ENCODE peak calls at places on chromosomes 5 and 9, in seven cellular contexts. B is endodermal cell; M is effector memory CD4-positive, alpha-beta T cell; L is CD4-positive, CD25-positive, alpha-beta regulatory T cell; V is HepG2; G is gastrocnemius medialis; Q is uterus. F is an unnamed sample.

GRCh38 chr5:171986772-171987171 is 19.7 kb downstream of the FBXW11 start:
- DNase-seq in B (peak; percentile 76), M (no peak), L (no peak), V (no peak), G (no peak), Q (no peak), F (no peak)

GRCh38 chr9:118729981-118730380 is 639.3 kb downstream of the BRINP1 start:
- DNase-seq in B (no peak), M (no peak), L (no peak), V (no peak), G (no peak), Q (no peak), F (no peak)

GRCh38 chr5:26981750-26982149 is 56.6 kb downstream of the CDH9 start:
- DNase-seq in B (no peak), M (no peak), L (no peak), V (no peak), G (no peak), Q (no peak), F (no peak)

GRCh38 chr5:167582263-167582662 is 709.2 kb upstream of the WWC1 start:
- DNase-seq in B (no peak), M (no peak), L (no peak), V (no peak), G (no peak), Q (no peak), F (no peak)

GRCh38 chr9:107153336-107153735 is 129.7 kb upstream of the RAD23B start:
- DNase-seq in B (no peak), M (no peak), L (no peak), V (no peak), G (no peak), Q (no peak), F (no peak)

GRCh38 chr9:95845751-95846150 is 29.7 kb upstream of the ERCC6L2 start:
- DNase-seq in B (no peak), M (no peak), L (no peak), V (no peak), G (no peak), Q (no peak), F (no peak)

GRCh38 chr9:21709464-21710058 is 92.9 kb upstream of the MTAP start:
- DNase-seq in B (peak; percentile 90), M (no peak), L (peak; percentile 68), V (peak; percentile 37), G (no peak), Q (no peak), F (peak; percentile 44)

GRCh38 chr9:94168203-94169000 is 84.1 kb downstream of the PTPDC1 start:
- DNase-seq in B (no peak), M (no peak), L (no peak), V (no peak), G (no peak), Q (no peak), F (no peak)

GRCh38 chr9:138022121-138022741 is 144.6 kb downstream of the CACNA1B start:
- DNase-seq in B (peak; percentile 91), M (no peak), L (peak; percentile 36), V (no peak), G (no peak), Q (no peak), F (no peak)

GRCh38 chr9:129880654-129881546 is 45.6 kb downstream of the USP20 start:
- DNase-seq in B (no peak), M (no peak), L (no peak), V (no peak), G (no peak), Q (no peak), F (no peak)

GRCh38 chr9:87213948-87214347 is 266.6 kb upstream of the GAS1 start:
- DNase-seq in B (no peak), M (no peak), L (no peak), V (no peak), G (no peak), Q (no peak), F (no peak)

GRCh38 chr5:39437469-39437868 is 12.7 kb upstream of the DAB2 start:
- DNase-seq in B (no peak), M (no peak), L (no peak), V (peak; percentile 90), G (no peak), Q (no peak), F (no peak)

GRCh38 chr5:175365866-175366265 is 78.1 kb downstream of the DRD1 start:
- DNase-seq in B (no peak), M (no peak), L (no peak), V (no peak), G (no peak), Q (no peak), F (no peak)

GRCh38 chr9:134179918-134180785 is 15.8 kb upstream of the RNU6ATAC start:
- DNase-seq in B (peak; percentile 36), M (no peak), L (no peak), V (no peak), G (no peak), Q (no peak), F (no peak)

GRCh38 chr5:56950626-56951130 is 1.2 kb downstream of the MIER3 start:
- DNase-seq in B (peak; percentile 85), M (peak; percentile 27), L (peak; percentile 67), V (peak; percentile 3), G (peak; percentile 24), Q (peak; percentile 77), F (peak; percentile 45)

GRCh38 chr5:171954721-171955120 is 51.7 kb downstream of the FBXW11 start:
- DNase-seq in B (no peak), M (no peak), L (no peak), V (no peak), G (no peak), Q (no peak), F (no peak)

GRCh38 chr9:1869843-1870242 is 145.3 kb upstream of the SMARCA2 start:
- DNase-seq in B (peak; percentile 83), M (no peak), L (peak; percentile 51), V (peak; percentile 18), G (no peak), Q (no peak), F (no peak)

GRCh38 chr5:15320896-15321295 is 179.1 kb upstream of the FBXL7 start:
- DNase-seq in B (no peak), M (no peak), L (no peak), V (no peak), G (no peak), Q (no peak), F (no peak)

GRCh38 chr5:133149333-133149732 is 97.5 kb downstream of the HSPA4 start:
- DNase-seq in B (no peak), M (no peak), L (no peak), V (no peak), G (no peak), Q (no peak), F (no peak)

GRCh38 chr9:131980267-131980916 is 99.3 kb downstream of the MED27 start:
- DNase-seq in B (no peak), M (no peak), L (no peak), V (no peak), G (no peak), Q (no peak), F (no peak)

GRCh38 chr9:33068991-33069390 is 7.5 kb downstream of the SMU1 start:
- DNase-seq in B (no peak), M (no peak), L (no peak), V (no peak), G (no peak), Q (no peak), F (no peak)

GRCh38 chr5:25553082-25553481 is 908.3 kb upstream of the CDH10 start:
- DNase-seq in B (no peak), M (no peak), L (no peak), V (no peak), G (no peak), Q (no peak), F (no peak)

DNA sequence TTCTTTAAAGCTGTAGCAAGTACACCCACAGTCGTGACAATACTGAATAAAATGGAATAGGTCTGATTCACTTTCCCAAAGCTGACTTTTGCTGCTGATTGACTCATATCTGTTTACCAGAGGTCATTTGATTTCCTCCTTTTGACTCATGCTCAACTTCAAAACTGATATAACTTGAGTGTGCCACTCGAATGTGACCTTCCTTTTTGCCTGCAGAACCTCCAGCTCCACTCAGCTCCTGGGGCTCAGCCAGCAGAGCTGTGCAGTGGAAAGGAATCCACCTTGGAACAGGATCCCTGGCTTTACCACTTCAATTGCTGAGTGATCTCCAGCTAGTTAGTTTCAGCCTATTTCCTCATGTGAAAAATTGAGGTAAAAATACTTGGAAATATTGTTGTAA is 84.1 kb downstream of the FEM1C start:
- DNase-seq in B (no peak), M (no peak), L (peak; percentile 39), V (no peak), G (peak; percentile 62), Q (no peak), F (no peak)
- H3K27ac ChIP-seq in B (no peak overlapping the region), M (no peak overlapping the region), L (no peak overlapping the region), V (no peak overlapping the region), G (peak overlapping the region; percentile 80), Q (no peak overlapping the region), F (no peak overlapping the region)

DNA sequence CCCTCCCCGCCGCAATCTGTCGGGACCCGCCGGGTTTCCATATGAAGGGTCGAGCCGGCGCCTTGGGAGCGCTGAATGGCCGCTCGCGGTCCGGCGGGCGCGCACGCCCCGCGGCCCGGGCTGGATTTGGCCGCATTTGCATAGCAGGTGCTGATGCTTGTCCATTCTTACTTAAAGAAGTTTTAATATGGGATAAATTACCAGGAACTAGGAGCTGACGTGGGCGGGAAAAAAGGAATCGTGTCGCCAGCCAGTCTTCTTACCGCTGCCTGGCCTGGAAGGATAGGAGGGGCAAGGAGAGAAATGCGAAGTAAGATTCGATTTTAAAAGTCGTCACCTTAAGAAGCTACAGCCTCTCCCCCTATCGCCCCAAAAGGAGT is 8.9 kb upstream of the NEUROG1 start:
- DNase-seq in B (peak; percentile 63), M (no peak), L (no peak), V (no peak), G (no peak), Q (no peak), F (no peak)
- H3K4me3 ChIP-seq in B (peak overlapping the region; percentile 66), M (peak overlapping the region; percentile 59), L (peak overlapping the region; percentile 69), V (no peak overlapping the region), G (peak overlapping the region; percentile 52), Q (peak overlapping the region; percentile 25), F (peak overlapping the region; percentile 53)

GRCh38 chr5:156137482-156137881 is 189.5 kb upstream of the SGCD start:
- DNase-seq in B (no peak), M (no peak), L (no peak), V (no peak), G (no peak), Q (no peak), F (no peak)
- H3K27ac ChIP-seq in B (no peak overlapping the region), M (no peak overlapping the region), L (no peak overlapping the region), V (no peak overlapping the region), G (no peak overlapping the region), Q (no peak overlapping the region), F (no peak overlapping the region)

GRCh38 chr5:155307219-155307618 is 293.7 kb downstream of the KIF4B start:
- DNase-seq in B (no peak), M (no peak), L (no peak), V (no peak), G (no peak), Q (no peak), F (no peak)

GRCh38 chr5:155308289-155308688 is 294.7 kb downstream of the KIF4B start:
- DNase-seq in B (no peak), M (no peak), L (no peak), V (peak; percentile 14), G (no peak), Q (no peak), F (no peak)

GRCh38 chr5:155299342-155300006 is 285.9 kb downstream of the KIF4B start:
- DNase-seq in B (no peak), M (no peak), L (no peak), V (no peak), G (no peak), Q (no peak), F (no peak)

DNA sequence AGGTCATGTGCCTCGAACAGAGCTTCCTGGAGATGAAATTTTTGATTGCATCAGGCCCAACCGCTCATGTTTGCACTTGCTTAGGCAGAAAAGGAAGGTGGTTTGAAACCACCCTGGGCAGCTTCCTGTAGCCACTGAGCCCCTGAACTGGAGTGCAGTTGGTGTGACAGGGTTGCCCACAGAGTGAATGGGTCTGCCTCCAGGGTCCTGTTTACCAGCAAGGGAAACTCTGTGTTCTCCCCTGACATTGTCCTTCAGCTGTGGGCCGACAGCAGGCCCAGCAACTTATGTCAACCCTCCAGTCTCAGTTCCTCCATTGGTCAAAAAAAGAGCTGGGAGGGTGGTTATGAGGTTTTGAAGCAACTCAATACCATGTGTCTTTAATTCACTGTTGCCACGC is 289.6 kb downstream of the KIF4B start:
- DNase-seq in B (no peak), M (no peak), L (no peak), V (no peak), G (no peak), Q (no peak), F (no peak)
- H3K4me3 ChIP-seq in B (no peak overlapping the region), M (no peak overlapping the region), L (no peak overlapping the region), V (no peak overlapping the region), G (no peak overlapping the region), Q (no peak overlapping the region), F (no peak overlapping the region)